ENCODE peak calls at places on chromosomes 16 and 17, in seven cellular contexts. K, G, Q, R, Z, B and Y are unnamed samples.

GRCh38 chr16:50469121-50469743 is 79.0 kb upstream of the NKD1 start:
- DNase-seq in B (no peak), G (no peak), Z (no peak), Q (no peak), R (no peak), K (no peak), Y (no peak)

GRCh38 chr16:27430923-27431484 is 29.0 kb downstream of the IL21R start:
- DNase-seq in K (peak), Z (peak), Q (no peak), R (no peak), B (no peak), G (no peak), Y (no peak)

GRCh38 chr16:87501117-87501516 is 8.3 kb upstream of the ZCCHC14 start:
- DNase-seq in G (no peak), B (no peak), K (no peak), R (no peak), Z (no peak), Q (no peak), Y (no peak)

GRCh38 chr17:57357392-57357784 is 101.1 kb downstream of the MSI2 start:
- DNase-seq in K (no peak), G (peak), Q (peak), Z (no peak), R (peak), B (no peak), Y (no peak)

GRCh38 chr17:49759203-49759602 is 4.7 kb downstream of the FAM117A start:
- DNase-seq in G (no peak), R (no peak), Z (no peak), B (no peak), K (no peak), Q (no peak), Y (no peak)

GRCh38 chr17:80036715-80037477 is 454 bp downstream of the CCDC40 start:
- DNase-seq in K (peak), G (peak), Z (peak), B (peak), Q (peak), R (peak), Y (no peak)

GRCh38 chr16:1674751-1675664 is 3.1 kb upstream of the JPT2 start:
- DNase-seq in R (no peak), B (no peak), K (no peak), G (no peak), Z (peak), Q (no peak), Y (no peak)

GRCh38 chr17:47742319-47743181 is 9.5 kb downstream of the TBX21 start:
- DNase-seq in B (peak), K (no peak), Z (peak), G (no peak), R (no peak), Q (peak), Y (no peak)

GRCh38 chr17:57921342-57921741 is 33.9 kb downstream of the CUEDC1 start:
- DNase-seq in R (peak), B (no peak), K (no peak), G (no peak), Z (no peak), Q (no peak), Y (no peak)

GRCh38 chr16:17149904-17150483 is 320.8 kb downstream of the XYLT1 start:
- DNase-seq in R (no peak), Q (peak), K (no peak), B (peak), Z (peak), G (no peak), Y (no peak)

GRCh38 chr17:78933025-78933958 is 8.1 kb upstream of the TIMP2 start:
- DNase-seq in Z (peak), Q (no peak), K (peak), B (peak), G (peak), R (peak), Y (peak)

GRCh38 chr17:2262146-2262587 is 41.4 kb downstream of the SMG6 start:
- DNase-seq in R (no peak), K (no peak), Q (no peak), B (no peak), Z (no peak), G (no peak), Y (no peak)

GRCh38 chr17:35795007-35795870 is at the start of gene MMP28:
- DNase-seq in B (no peak), R (peak), K (peak), Z (no peak), G (peak), Q (peak), Y (peak)

GRCh38 chr16:11249233-11250061 is 6.6 kb downstream of the SOCS1 start:
- DNase-seq in G (no peak), Z (no peak), R (no peak), Q (no peak), B (no peak), K (no peak), Y (no peak)

GRCh38 chr17:29838961-29839360 is 91.1 kb downstream of the SSH2 start:
- DNase-seq in B (no peak), K (no peak), Z (peak), G (no peak), R (no peak), Q (peak), Y (no peak)

GRCh38 chr17:60333628-60334031 is 58.3 kb downstream of the USP32 start:
- DNase-seq in Q (no peak), K (peak), Z (no peak), R (no peak), G (no peak), B (no peak), Y (no peak)

GRCh38 chr17:76013377-76013932 is 12.8 kb downstream of the CDK3 start:
- DNase-seq in G (no peak), Q (no peak), B (no peak), R (no peak), K (no peak), Z (no peak), Y (no peak)

GRCh38 chr16:6076631-6077030 is 979.0 kb upstream of the EEF2KMT start:
- DNase-seq in K (no peak), G (no peak), Q (no peak), B (no peak), R (no peak), Z (no peak), Y (no peak)

GRCh38 chr16:20971420-20971819 is 70.8 kb downstream of the LYRM1 start:
- DNase-seq in Q (no peak), Z (no peak), K (no peak), G (no peak), R (no peak), B (no peak), Y (no peak)

GRCh38 chr17:76014925-76015261 is 12.2 kb downstream of the EVPL start:
- DNase-seq in Q (no peak), Z (no peak), R (no peak), B (no peak), K (no peak), G (no peak), Y (no peak)

GRCh38 chr16:79437764-79438728 is 162.5 kb downstream of the MAF start:
- DNase-seq in R (peak), G (no peak), Q (no peak), K (no peak), Z (peak), B (no peak), Y (peak)

GRCh38 chr16:71845639-71846431 is at the start of gene ATXN1L:
- DNase-seq in G (peak), Z (peak), R (peak), Q (peak), B (peak), K (peak), Y (peak)

GRCh38 chr16:68089067-68089466 is 3.9 kb downstream of the NFATC3 start:
- DNase-seq in R (no peak), B (no peak), Q (no peak), Z (no peak), G (no peak), K (no peak), Y (no peak)

GRCh38 chr17:31190351-31190750 is 95.6 kb downstream of the NF1 start:
- DNase-seq in Z (peak), K (peak), Q (no peak), R (no peak), B (no peak), G (no peak), Y (no peak)

GRCh38 chr16:55136356-55136755 is 187.6 kb upstream of the IRX6 start:
- DNase-seq in G (no peak), K (no peak), R (no peak), Q (no peak), B (no peak), Z (no peak), Y (no peak)

GRCh38 chr17:79041723-79042420 is 17.9 kb downstream of the C1QTNF1 start:
- DNase-seq in Z (no peak), R (no peak), Q (no peak), G (no peak), K (no peak), B (no peak), Y (no peak)

GRCh38 chr16:71303938-71304337 is 14.7 kb upstream of the CMTR2 start:
- DNase-seq in B (no peak), K (no peak), G (no peak), Z (no peak), R (no peak), Q (no peak), Y (no peak)

GRCh38 chr16:27828671-27829070 is 234.8 kb downstream of the GSG1L start:
- DNase-seq in Q (no peak), R (no peak), G (no peak), K (no peak), Z (no peak), B (no peak), Y (no peak)

GRCh38 chr17:33055746-33056145 is 64.1 kb downstream of the SPACA3 start:
- DNase-seq in Z (no peak), R (no peak), B (no peak), K (no peak), Q (no peak), G (no peak), Y (no peak)

GRCh38 chr17:34398990-34399389 is 36.0 kb upstream of the CCL1 start:
- DNase-seq in B (no peak), G (no peak), K (no peak), R (no peak), Q (no peak), Z (no peak), Y (no peak)

GRCh38 chr16:2244926-2245795 is 6.2 kb downstream of the ECI1 start:
- DNase-seq in R (no peak), Z (no peak), G (no peak), B (no peak), Q (no peak), K (no peak), Y (no peak)

GRCh38 chr17:31371511-31372097 is 19.9 kb upstream of the RAB11FIP4 start:
- DNase-seq in R (no peak), B (no peak), Q (no peak), K (peak), Z (no peak), G (no peak), Y (no peak)

GRCh38 chr16:12021578-12022265 is 45.2 kb downstream of the SNX29 start:
- DNase-seq in B (no peak), R (no peak), Q (no peak), Z (no peak), K (no peak), G (no peak), Y (no peak)

GRCh38 chr17:17412331-17412730 is 64.5 kb upstream of the MED9 start:
- DNase-seq in R (no peak), Q (no peak), K (peak), G (no peak), Z (no peak), B (no peak), Y (no peak)

GRCh38 chr17:12592941-12593340 is 72.7 kb upstream of the MYOCD start:
- DNase-seq in B (no peak), Q (no peak), Z (no peak), R (no peak), K (no peak), G (no peak), Y (no peak)

DNA sequence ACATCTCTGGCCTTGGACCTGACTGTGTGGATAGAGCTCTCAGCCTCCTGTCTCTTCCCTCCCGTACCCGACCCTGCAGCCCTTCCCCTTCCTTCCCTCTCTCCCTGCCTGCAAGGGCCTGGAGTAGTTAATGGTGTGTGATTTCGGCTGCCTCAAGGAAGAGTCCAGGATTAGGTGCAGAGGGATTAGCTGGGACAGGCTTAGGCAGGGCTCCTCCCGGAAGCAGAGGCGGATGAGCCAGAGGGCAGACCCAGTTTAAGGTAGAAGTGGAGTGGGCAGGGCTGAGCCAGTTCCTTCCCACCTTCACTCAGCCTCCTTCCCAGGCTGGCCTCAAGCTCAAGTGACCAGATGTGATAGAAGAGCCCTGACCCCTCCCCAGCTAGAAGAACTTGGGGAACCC is 16.7 kb downstream of the GUCY2D start:
- DNase-seq in K (no peak), Z (peak), G (no peak), Q (no peak), B (no peak), R (no peak), Y (no peak)
- H3K27ac ChIP-seq in K (no peak), Z (no peak), G (no peak), Q (no peak), B (no peak), R (no peak), Y (no peak)

DNA sequence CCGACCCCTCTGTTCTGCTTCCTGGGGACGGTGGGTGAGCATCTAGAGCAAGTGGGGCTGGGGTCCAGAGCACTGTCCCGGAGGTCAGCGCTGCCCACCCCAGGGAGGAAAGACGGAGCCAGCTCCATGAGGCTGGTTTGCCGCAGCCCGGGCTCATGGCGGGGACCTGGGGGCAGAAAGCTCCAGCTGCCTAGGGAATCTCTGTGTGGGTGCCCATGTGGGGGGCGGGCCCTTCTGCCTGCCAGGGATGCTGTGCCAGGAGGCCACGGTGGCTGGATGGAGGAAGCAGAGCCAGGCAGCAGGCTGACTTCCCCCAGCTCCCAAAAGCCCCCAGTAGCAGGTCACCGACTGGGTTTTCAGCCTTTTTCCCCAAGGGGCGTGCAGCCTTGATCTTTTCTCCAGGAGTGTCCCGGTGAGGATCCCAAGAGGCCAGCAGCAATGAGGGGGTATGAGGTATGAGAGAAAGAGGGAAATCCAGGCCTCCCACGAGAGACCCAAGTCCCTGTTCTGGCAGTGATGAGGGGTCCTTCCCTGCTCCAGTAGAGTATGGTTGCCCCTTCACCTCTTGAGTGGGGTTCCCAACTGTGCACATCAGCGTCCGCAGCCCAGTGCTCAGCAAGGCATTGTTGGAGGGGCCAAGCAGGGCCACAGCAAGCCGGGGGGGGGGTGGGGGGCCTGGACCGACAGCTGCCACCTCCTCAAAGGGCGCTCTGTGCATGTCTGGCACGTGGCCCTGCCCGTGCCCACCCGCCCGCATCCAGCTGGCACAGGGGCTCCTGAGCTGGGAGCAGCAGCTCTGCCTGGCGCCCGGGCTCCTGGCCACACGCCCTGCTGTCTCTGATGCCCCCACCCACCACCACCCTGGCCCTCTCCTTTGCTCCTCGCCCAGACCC is 15.6 kb upstream of the BCAR1 start:
- DNase-seq in K (no peak), R (no peak), B (no peak), G (no peak), Z (no peak), Q (no peak), Y (no peak)
- H3K4me3 ChIP-seq in K (no peak), R (no peak), B (peak), G (no peak), Z (no peak), Q (no peak), Y (no peak)

GRCh38 chr17:40022497-40022896 is 7.3 kb downstream of the CSF3 start:
- DNase-seq in B (no peak), Z (no peak), R (no peak), Q (no peak), K (no peak), G (no peak), Y (no peak)

GRCh38 chr17:40025559-40025958 is 10.3 kb downstream of the CSF3 start:
- DNase-seq in G (no peak), Z (no peak), K (no peak), B (no peak), R (no peak), Q (no peak), Y (no peak)

GRCh38 chr17:40022961-40023541 is 7.8 kb downstream of the CSF3 start:
- DNase-seq in G (peak), K (no peak), Z (no peak), B (no peak), R (no peak), Q (no peak), Y (no peak)

GRCh38 chr17:40024901-40025300 is 9.7 kb downstream of the CSF3 start:
- DNase-seq in G (no peak), K (no peak), Z (no peak), B (no peak), Q (no peak), R (no peak), Y (no peak)

DNA sequence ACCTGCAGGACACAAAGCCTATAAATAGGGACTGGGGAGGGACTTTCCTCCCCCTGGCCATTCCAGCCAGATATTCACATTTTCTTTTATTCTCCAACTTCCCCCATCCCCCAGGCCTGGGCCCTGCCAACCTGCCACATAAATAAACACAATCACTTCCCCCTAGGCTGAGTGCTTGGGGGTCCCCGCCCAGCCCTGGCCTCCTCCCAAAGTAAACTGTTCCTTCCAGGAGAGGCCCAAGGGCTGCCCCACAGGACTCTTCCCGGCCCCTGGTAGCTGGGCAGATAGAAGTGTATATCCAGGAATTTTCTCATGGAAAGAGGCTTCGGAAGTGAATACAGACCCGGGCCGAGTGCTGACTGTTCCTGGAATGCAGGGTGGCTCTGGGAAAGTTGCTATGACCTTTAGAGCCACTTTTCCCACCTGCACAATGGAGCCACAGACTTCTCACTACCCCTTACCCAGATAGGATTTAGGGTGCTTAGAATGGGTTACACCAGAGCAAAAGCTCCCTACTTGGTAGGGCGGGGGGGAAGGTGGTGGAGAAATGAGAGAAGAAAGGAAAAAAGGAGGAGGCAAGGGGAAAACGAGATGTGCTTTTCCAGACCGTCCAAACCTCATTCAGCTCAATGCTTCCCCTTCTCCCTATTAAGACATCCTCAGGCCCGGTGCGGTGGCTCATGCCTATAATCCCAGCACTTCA is 8.5 kb downstream of the CSF3 start:
- DNase-seq in B (no peak), Z (no peak), K (peak), R (peak), Q (no peak), G (peak), Y (no peak)
- H3K27ac ChIP-seq in B (no peak), Z (no peak), K (peak), R (no peak), Q (no peak), G (peak), Y (no peak)

DNA sequence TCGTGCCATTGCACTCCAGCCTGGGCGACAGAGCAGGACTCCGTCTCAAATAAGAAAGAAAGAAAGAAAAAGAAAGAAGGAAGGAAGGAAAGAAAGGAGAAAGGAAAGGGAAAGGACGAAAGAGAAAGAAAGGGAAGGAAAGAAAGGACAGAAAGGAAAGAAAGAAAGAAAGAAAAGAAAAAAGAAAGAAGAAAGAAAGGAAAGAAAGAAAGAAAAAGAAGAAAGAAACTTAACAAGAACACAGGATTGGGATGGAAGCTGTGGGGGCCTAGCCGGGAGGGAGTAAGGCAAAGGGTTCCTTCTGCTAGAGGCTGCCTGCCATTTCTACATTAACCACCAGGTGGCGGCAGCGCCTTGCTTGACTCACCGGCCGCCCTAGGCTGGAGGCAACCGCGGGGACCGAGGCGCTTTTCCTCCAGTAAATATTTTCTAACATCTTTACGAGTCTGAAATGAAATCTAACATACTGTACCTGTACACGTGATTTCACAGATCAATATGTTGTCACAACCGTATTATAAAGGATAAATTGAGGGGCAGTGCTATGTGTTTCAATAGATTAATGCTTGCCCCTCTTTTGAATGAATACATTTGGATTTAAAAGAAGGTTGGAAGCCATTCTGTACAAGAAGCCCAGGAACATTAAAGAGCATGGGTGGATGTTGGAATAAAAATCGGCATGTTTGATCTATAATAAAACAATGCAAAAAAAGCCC is 6.1 kb downstream of the GJD3 start:
- DNase-seq in B (peak), Q (peak), K (peak), Z (peak), R (peak), G (peak), Y (peak)
- H3K4me3 ChIP-seq in B (peak), Q (no peak), K (no peak), Z (no peak), R (no peak), G (no peak), Y (no peak)

DNA sequence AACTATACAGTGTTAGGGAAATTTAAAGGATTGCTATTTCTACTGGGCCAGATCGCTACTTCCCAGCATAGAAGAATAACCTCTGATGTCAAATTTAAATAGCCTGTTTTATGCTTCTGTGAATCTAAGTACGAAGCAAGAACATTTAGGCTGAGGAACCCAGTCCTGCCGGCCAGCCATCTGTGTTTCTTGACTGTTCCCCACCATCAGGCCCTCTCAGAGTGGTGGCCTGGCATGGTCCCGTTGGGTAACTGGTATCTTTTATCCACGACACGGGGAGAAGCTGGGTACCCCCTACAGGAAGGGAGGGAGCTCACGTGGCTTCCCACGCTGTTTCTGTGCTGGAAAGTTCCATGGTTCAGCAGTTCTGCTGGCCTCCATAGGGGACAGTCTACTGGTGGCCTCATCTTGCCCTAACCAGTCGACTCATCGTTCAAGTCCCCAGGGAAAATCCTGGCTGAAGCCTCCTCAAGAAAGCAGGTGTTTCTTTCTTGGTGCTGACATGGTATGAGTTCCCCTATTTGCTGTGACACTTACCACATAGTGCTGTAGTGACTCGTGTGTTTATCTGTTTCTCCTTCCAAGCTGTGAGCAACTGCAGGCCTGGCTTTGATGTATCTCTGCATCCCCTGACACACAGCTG is 201.7 kb upstream of the NLRP1 start:
- DNase-seq in R (no peak), B (no peak), Q (no peak), G (no peak), Z (peak), K (peak), Y (no peak)
- H3K27ac ChIP-seq in R (no peak), B (no peak), Q (no peak), G (no peak), Z (no peak), K (peak), Y (no peak)